ENCODE peak calls at places on chromosome 15, in eight cellular contexts. One of them, this sample, is unnamed.

GRCh38 chr15:69017978-69018377 is 3.5 kb downstream of the NOX5 start:
- DNase-seq in right lobe of liver: peak; percentile 51
- DNase-seq in psoas muscle: no peak
- DNase-seq in SK-N-SH: no peak
- DNase-seq in CD8-positive, alpha-beta memory T cell: no peak
- DNase-seq in colonic mucosa: no peak
- DNase-seq in left ventricle myocardium inferior: no peak
- DNase-seq in cardiac muscle cell: no peak
- DNase-seq in this sample: no peak

GRCh38 chr15:57694264-57694663 is 12.2 kb upstream of the POLR2M start:
- DNase-seq in SK-N-SH: no peak
- DNase-seq in CD8-positive, alpha-beta memory T cell: no peak
- DNase-seq in left ventricle myocardium inferior: no peak
- DNase-seq in right lobe of liver: no peak
- DNase-seq in cardiac muscle cell: peak; percentile 54
- DNase-seq in colonic mucosa: no peak
- DNase-seq in psoas muscle: no peak
- DNase-seq in this sample: no peak

GRCh38 chr15:100973351-100974034 is 54.3 kb downstream of the LRRK1 start:
- DNase-seq in cardiac muscle cell: peak; percentile 10
- DNase-seq in colonic mucosa: no peak
- DNase-seq in left ventricle myocardium inferior: no peak
- DNase-seq in SK-N-SH: peak; percentile 87
- DNase-seq in CD8-positive, alpha-beta memory T cell: no peak
- DNase-seq in right lobe of liver: no peak
- DNase-seq in psoas muscle: no peak
- DNase-seq in this sample: no peak

GRCh38 chr15:45611305-45611704 is 23.5 kb upstream of the SQOR start:
- DNase-seq in left ventricle myocardium inferior: no peak
- DNase-seq in SK-N-SH: peak; percentile 32
- DNase-seq in colonic mucosa: no peak
- DNase-seq in psoas muscle: no peak
- DNase-seq in right lobe of liver: no peak
- DNase-seq in CD8-positive, alpha-beta memory T cell: no peak
- DNase-seq in cardiac muscle cell: peak; percentile 34
- DNase-seq in this sample: peak; percentile 51

GRCh38 chr15:55279746-55280351 is 9.8 kb downstream of the RAB27A start:
- DNase-seq in psoas muscle: no peak
- DNase-seq in left ventricle myocardium inferior: no peak
- DNase-seq in cardiac muscle cell: peak; percentile 73
- DNase-seq in right lobe of liver: no peak
- DNase-seq in colonic mucosa: no peak
- DNase-seq in SK-N-SH: no peak
- DNase-seq in CD8-positive, alpha-beta memory T cell: peak; percentile 54
- DNase-seq in this sample: no peak

GRCh38 chr15:44084171-44084570 is 110.9 kb downstream of the FRMD5 start:
- DNase-seq in right lobe of liver: no peak
- DNase-seq in SK-N-SH: no peak
- DNase-seq in left ventricle myocardium inferior: no peak
- DNase-seq in cardiac muscle cell: no peak
- DNase-seq in CD8-positive, alpha-beta memory T cell: no peak
- DNase-seq in colonic mucosa: no peak
- DNase-seq in psoas muscle: no peak
- DNase-seq in this sample: no peak

GRCh38 chr15:54840999-54841398 is 355.7 kb downstream of the RSL24D1 start:
- DNase-seq in left ventricle myocardium inferior: no peak
- DNase-seq in colonic mucosa: no peak
- DNase-seq in CD8-positive, alpha-beta memory T cell: no peak
- DNase-seq in right lobe of liver: no peak
- DNase-seq in psoas muscle: no peak
- DNase-seq in cardiac muscle cell: no peak
- DNase-seq in SK-N-SH: no peak
- DNase-seq in this sample: no peak

GRCh38 chr15:43134157-43134637 is 811 bp downstream of the TMEM62 start:
- DNase-seq in cardiac muscle cell: no peak
- DNase-seq in right lobe of liver: no peak
- DNase-seq in left ventricle myocardium inferior: no peak
- DNase-seq in SK-N-SH: peak; percentile 40
- DNase-seq in colonic mucosa: no peak
- DNase-seq in CD8-positive, alpha-beta memory T cell: no peak
- DNase-seq in psoas muscle: no peak
- DNase-seq in this sample: peak; percentile 7

GRCh38 chr15:27250223-27250622 is 279.2 kb downstream of the GABRG3 start:
- DNase-seq in SK-N-SH: no peak
- DNase-seq in cardiac muscle cell: no peak
- DNase-seq in CD8-positive, alpha-beta memory T cell: no peak
- DNase-seq in colonic mucosa: no peak
- DNase-seq in right lobe of liver: no peak
- DNase-seq in psoas muscle: no peak
- DNase-seq in left ventricle myocardium inferior: no peak
- DNase-seq in this sample: no peak

GRCh38 chr15:48221885-48222284 is 15.8 kb downstream of the SLC12A1 start:
- DNase-seq in CD8-positive, alpha-beta memory T cell: no peak
- DNase-seq in psoas muscle: no peak
- DNase-seq in right lobe of liver: no peak
- DNase-seq in SK-N-SH: no peak
- DNase-seq in cardiac muscle cell: no peak
- DNase-seq in colonic mucosa: no peak
- DNase-seq in left ventricle myocardium inferior: no peak
- DNase-seq in this sample: no peak

GRCh38 chr15:69359724-69360123 is 54.4 kb upstream of the KIF23 start:
- DNase-seq in cardiac muscle cell: peak; percentile 16
- DNase-seq in right lobe of liver: no peak
- DNase-seq in SK-N-SH: no peak
- DNase-seq in left ventricle myocardium inferior: no peak
- DNase-seq in CD8-positive, alpha-beta memory T cell: no peak
- DNase-seq in psoas muscle: no peak
- DNase-seq in colonic mucosa: no peak
- DNase-seq in this sample: no peak

GRCh38 chr15:77144492-77145070 is 73.7 kb upstream of the TSPAN3 start:
- DNase-seq in cardiac muscle cell: peak; percentile 97
- DNase-seq in SK-N-SH: no peak
- DNase-seq in colonic mucosa: no peak
- DNase-seq in psoas muscle: no peak
- DNase-seq in right lobe of liver: no peak
- DNase-seq in CD8-positive, alpha-beta memory T cell: no peak
- DNase-seq in left ventricle myocardium inferior: no peak
- DNase-seq in this sample: peak; percentile 65

GRCh38 chr15:72284781-72285180 is 12.4 kb upstream of the PARP6 start:
- DNase-seq in SK-N-SH: no peak
- DNase-seq in right lobe of liver: no peak
- DNase-seq in psoas muscle: no peak
- DNase-seq in CD8-positive, alpha-beta memory T cell: no peak
- DNase-seq in cardiac muscle cell: no peak
- DNase-seq in colonic mucosa: no peak
- DNase-seq in left ventricle myocardium inferior: no peak
- DNase-seq in this sample: no peak

GRCh38 chr15:31489281-31489680 is 162.6 kb downstream of the KLF13 start:
- DNase-seq in right lobe of liver: no peak
- DNase-seq in cardiac muscle cell: no peak
- DNase-seq in SK-N-SH: no peak
- DNase-seq in psoas muscle: no peak
- DNase-seq in left ventricle myocardium inferior: no peak
- DNase-seq in colonic mucosa: no peak
- DNase-seq in CD8-positive, alpha-beta memory T cell: no peak
- DNase-seq in this sample: no peak

GRCh38 chr15:66835558-66835878 is 133.5 kb downstream of the SMAD6 start:
- DNase-seq in CD8-positive, alpha-beta memory T cell: no peak
- DNase-seq in cardiac muscle cell: peak; percentile 31
- DNase-seq in left ventricle myocardium inferior: no peak
- DNase-seq in colonic mucosa: no peak
- DNase-seq in psoas muscle: no peak
- DNase-seq in right lobe of liver: peak; percentile 34
- DNase-seq in SK-N-SH: no peak
- DNase-seq in this sample: no peak

GRCh38 chr15:90885432-90886290 is 1.4 kb downstream of the FES start:
- DNase-seq in psoas muscle: peak; percentile 80
- DNase-seq in CD8-positive, alpha-beta memory T cell: peak; percentile 63
- DNase-seq in cardiac muscle cell: peak; percentile 73
- DNase-seq in colonic mucosa: peak; percentile 82
- DNase-seq in right lobe of liver: peak; percentile 82
- DNase-seq in SK-N-SH: peak; percentile 91
- DNase-seq in left ventricle myocardium inferior: peak; percentile 83
- DNase-seq in this sample: peak; percentile 93

GRCh38 chr15:70559840-70560239 is 203.5 kb downstream of the UACA start:
- DNase-seq in left ventricle myocardium inferior: no peak
- DNase-seq in psoas muscle: no peak
- DNase-seq in cardiac muscle cell: no peak
- DNase-seq in right lobe of liver: peak; percentile 26
- DNase-seq in CD8-positive, alpha-beta memory T cell: no peak
- DNase-seq in SK-N-SH: no peak
- DNase-seq in colonic mucosa: no peak
- DNase-seq in this sample: no peak

GRCh38 chr15:63531586-63531985 is 27.2 kb downstream of the USP3 start:
- DNase-seq in psoas muscle: no peak
- DNase-seq in SK-N-SH: no peak
- DNase-seq in right lobe of liver: no peak
- DNase-seq in colonic mucosa: no peak
- DNase-seq in CD8-positive, alpha-beta memory T cell: no peak
- DNase-seq in left ventricle myocardium inferior: no peak
- DNase-seq in cardiac muscle cell: no peak
- DNase-seq in this sample: peak; percentile 34

GRCh38 chr15:26355671-26356070 is 417.2 kb downstream of the GABRB3 start:
- DNase-seq in colonic mucosa: no peak
- DNase-seq in SK-N-SH: peak; percentile 11
- DNase-seq in CD8-positive, alpha-beta memory T cell: no peak
- DNase-seq in right lobe of liver: no peak
- DNase-seq in cardiac muscle cell: no peak
- DNase-seq in psoas muscle: no peak
- DNase-seq in left ventricle myocardium inferior: no peak
- DNase-seq in this sample: no peak

GRCh38 chr15:82680200-82681102 is 29.2 kb downstream of the AP3B2 start:
- DNase-seq in SK-N-SH: peak; percentile 77
- DNase-seq in left ventricle myocardium inferior: no peak
- DNase-seq in colonic mucosa: peak; percentile 67
- DNase-seq in CD8-positive, alpha-beta memory T cell: peak; percentile 80
- DNase-seq in psoas muscle: peak; percentile 34
- DNase-seq in right lobe of liver: no peak
- DNase-seq in cardiac muscle cell: no peak
- DNase-seq in this sample: peak; percentile 85

GRCh38 chr15:99976811-99977271 is 243.6 kb upstream of the LYSMD4 start:
- DNase-seq in left ventricle myocardium inferior: no peak
- DNase-seq in SK-N-SH: no peak
- DNase-seq in CD8-positive, alpha-beta memory T cell: no peak
- DNase-seq in right lobe of liver: no peak
- DNase-seq in colonic mucosa: no peak
- DNase-seq in cardiac muscle cell: peak; percentile 90
- DNase-seq in psoas muscle: no peak
- DNase-seq in this sample: no peak

DNA sequence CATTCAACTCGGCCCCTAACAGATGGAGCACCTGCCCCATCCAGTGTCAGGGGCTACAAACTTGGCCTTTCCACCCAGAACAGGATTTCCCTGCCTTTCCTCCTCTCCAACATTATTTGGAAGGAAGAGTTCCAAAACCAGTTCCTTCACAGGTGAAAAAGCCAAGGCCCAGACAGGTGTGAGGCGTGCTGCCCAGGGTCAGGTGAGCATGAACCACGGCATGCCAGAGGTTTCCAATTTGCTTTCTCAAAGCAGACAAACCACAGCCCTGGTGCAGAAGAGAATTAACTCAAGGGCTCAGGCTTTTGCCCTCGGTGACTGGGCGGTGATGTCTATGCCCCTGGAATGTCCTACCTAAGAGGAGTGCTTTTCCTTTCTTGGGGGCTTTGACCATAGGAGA is 43.2 kb downstream of the LDHAL6B start:
- DNase-seq in cardiac muscle cell: no peak
- DNase-seq in left ventricle myocardium inferior: no peak
- DNase-seq in CD8-positive, alpha-beta memory T cell: no peak
- DNase-seq in psoas muscle: no peak
- DNase-seq in SK-N-SH: no peak
- DNase-seq in colonic mucosa: no peak
- DNase-seq in right lobe of liver: no peak
- DNase-seq in this sample: no peak
- H3K4me1 ChIP-seq in cardiac muscle cell: no peaks in the 10 kb centered on the region
- H3K4me1 ChIP-seq in left ventricle myocardium inferior: peaks cover 7% of the 10 kb centered on the region
- H3K4me1 ChIP-seq in CD8-positive, alpha-beta memory T cell: no peaks in the 10 kb centered on the region
- H3K4me1 ChIP-seq in psoas muscle: no peaks in the 10 kb centered on the region
- H3K4me1 ChIP-seq in SK-N-SH: no peaks in the 10 kb centered on the region
- H3K4me1 ChIP-seq in colonic mucosa: no peaks in the 10 kb centered on the region
- H3K4me1 ChIP-seq in right lobe of liver: no peaks in the 10 kb centered on the region
- H3K4me1 ChIP-seq in this sample: no peaks in the 10 kb centered on the region

GRCh38 chr15:78164010-78164409 is 14.8 kb downstream of the IDH3A start:
- DNase-seq in left ventricle myocardium inferior: no peak
- DNase-seq in psoas muscle: no peak
- DNase-seq in right lobe of liver: peak; percentile 0
- DNase-seq in SK-N-SH: no peak
- DNase-seq in cardiac muscle cell: no peak
- DNase-seq in CD8-positive, alpha-beta memory T cell: no peak
- DNase-seq in colonic mucosa: no peak
- DNase-seq in this sample: no peak
- H3K36me3 ChIP-seq in left ventricle myocardium inferior: peaks cover 100% of the 10 kb centered on the region
- H3K36me3 ChIP-seq in psoas muscle: peaks cover 28% of the 10 kb centered on the region
- H3K36me3 ChIP-seq in right lobe of liver: peaks cover 90% of the 10 kb centered on the region
- H3K36me3 ChIP-seq in SK-N-SH: peaks cover 55% of the 10 kb centered on the region
- H3K36me3 ChIP-seq in cardiac muscle cell: peaks cover 85% of the 10 kb centered on the region
- H3K36me3 ChIP-seq in CD8-positive, alpha-beta memory T cell: peaks cover 6% of the 10 kb centered on the region
- H3K36me3 ChIP-seq in colonic mucosa: no peaks in the 10 kb centered on the region
- H3K36me3 ChIP-seq in this sample: peaks cover 86% of the 10 kb centered on the region

GRCh38 chr15:59996498-59997041 is 7.5 kb upstream of the FOXB1 start:
- DNase-seq in CD8-positive, alpha-beta memory T cell: no peak
- DNase-seq in psoas muscle: no peak
- DNase-seq in colonic mucosa: peak; percentile 49
- DNase-seq in left ventricle myocardium inferior: no peak
- DNase-seq in cardiac muscle cell: no peak
- DNase-seq in SK-N-SH: peak; percentile 15
- DNase-seq in right lobe of liver: no peak
- DNase-seq in this sample: no peak
- H3K4me3 ChIP-seq in CD8-positive, alpha-beta memory T cell: no peak overlapping the region
- H3K4me3 ChIP-seq in psoas muscle: peak overlapping the region; percentile 56
- H3K4me3 ChIP-seq in colonic mucosa: no peak overlapping the region
- H3K4me3 ChIP-seq in left ventricle myocardium inferior: peak overlapping the region; percentile 50
- H3K4me3 ChIP-seq in cardiac muscle cell: no peak overlapping the region
- H3K4me3 ChIP-seq in SK-N-SH: no peak overlapping the region
- H3K4me3 ChIP-seq in right lobe of liver: no peak overlapping the region
- H3K4me3 ChIP-seq in this sample: no peak overlapping the region

GRCh38 chr15:38708672-38709188 is 144.1 kb upstream of the RASGRP1 start:
- DNase-seq in SK-N-SH: no peak
- DNase-seq in colonic mucosa: no peak
- DNase-seq in cardiac muscle cell: no peak
- DNase-seq in psoas muscle: no peak
- DNase-seq in left ventricle myocardium inferior: no peak
- DNase-seq in right lobe of liver: no peak
- DNase-seq in CD8-positive, alpha-beta memory T cell: no peak
- DNase-seq in this sample: no peak

GRCh38 chr15:38709196-38709595 is 144.6 kb upstream of the RASGRP1 start:
- DNase-seq in CD8-positive, alpha-beta memory T cell: no peak
- DNase-seq in right lobe of liver: no peak
- DNase-seq in SK-N-SH: no peak
- DNase-seq in left ventricle myocardium inferior: no peak
- DNase-seq in psoas muscle: no peak
- DNase-seq in cardiac muscle cell: no peak
- DNase-seq in colonic mucosa: no peak
- DNase-seq in this sample: no peak

GRCh38 chr15:38714309-38715072 is 149.9 kb upstream of the RASGRP1 start:
- DNase-seq in psoas muscle: no peak
- DNase-seq in CD8-positive, alpha-beta memory T cell: no peak
- DNase-seq in cardiac muscle cell: peak; percentile 94
- DNase-seq in right lobe of liver: no peak
- DNase-seq in SK-N-SH: no peak
- DNase-seq in left ventricle myocardium inferior: no peak
- DNase-seq in colonic mucosa: no peak
- DNase-seq in this sample: no peak
- H3K4me1 ChIP-seq in psoas muscle: no peaks in the 10 kb centered on the region
- H3K4me1 ChIP-seq in CD8-positive, alpha-beta memory T cell: no peaks in the 10 kb centered on the region
- H3K4me1 ChIP-seq in cardiac muscle cell: no peaks in the 10 kb centered on the region
- H3K4me1 ChIP-seq in right lobe of liver: no peaks in the 10 kb centered on the region
- H3K4me1 ChIP-seq in SK-N-SH: peaks cover 5% of the 10 kb centered on the region
- H3K4me1 ChIP-seq in left ventricle myocardium inferior: no peaks in the 10 kb centered on the region
- H3K4me1 ChIP-seq in colonic mucosa: peaks cover 1% of the 10 kb centered on the region
- H3K4me1 ChIP-seq in this sample: no peaks in the 10 kb centered on the region